ENCODE peak calls at places on chromosomes 1 and 21, in six cellular contexts. One of them, this sample, is unnamed.

GRCh38 chr1:30670195-30671060 is 53.0 kb downstream of the MATN1 start:
- DNase-seq in AG09309: peak
- DNase-seq in mesothelial cell of epicardium: no peak
- DNase-seq in brain microvascular endothelial cell: no peak
- DNase-seq in NB4: no peak
- DNase-seq in HL-60: no peak
- DNase-seq in this sample: no peak

GRCh38 chr1:184270556-184270955 is 116.3 kb upstream of the C1orf21 start:
- DNase-seq in AG09309: no peak
- DNase-seq in brain microvascular endothelial cell: peak
- DNase-seq in HL-60: no peak
- DNase-seq in NB4: no peak
- DNase-seq in mesothelial cell of epicardium: no peak
- DNase-seq in this sample: no peak

GRCh38 chr21:36425286-36425685 is 40.1 kb downstream of the CHAF1B start:
- DNase-seq in HL-60: no peak
- DNase-seq in AG09309: no peak
- DNase-seq in mesothelial cell of epicardium: no peak
- DNase-seq in brain microvascular endothelial cell: peak
- DNase-seq in NB4: no peak
- DNase-seq in this sample: no peak

GRCh38 chr21:45912611-45913415 is 68.8 kb upstream of the COL6A1 start:
- DNase-seq in brain microvascular endothelial cell: no peak
- DNase-seq in AG09309: no peak
- DNase-seq in NB4: no peak
- DNase-seq in HL-60: no peak
- DNase-seq in mesothelial cell of epicardium: no peak
- DNase-seq in this sample: no peak

GRCh38 chr1:211313392-211313791 is 13.2 kb upstream of the TRAF5 start:
- DNase-seq in HL-60: no peak
- DNase-seq in NB4: no peak
- DNase-seq in mesothelial cell of epicardium: no peak
- DNase-seq in brain microvascular endothelial cell: no peak
- DNase-seq in AG09309: no peak
- DNase-seq in this sample: no peak

GRCh38 chr1:63621698-63622097 is 28.5 kb downstream of the PGM1 start:
- DNase-seq in HL-60: no peak
- DNase-seq in brain microvascular endothelial cell: no peak
- DNase-seq in NB4: no peak
- DNase-seq in AG09309: no peak
- DNase-seq in mesothelial cell of epicardium: no peak
- DNase-seq in this sample: no peak

GRCh38 chr1:85074365-85074964 is 26.2 kb upstream of the MCOLN3 start:
- DNase-seq in AG09309: no peak
- DNase-seq in brain microvascular endothelial cell: no peak
- DNase-seq in HL-60: no peak
- DNase-seq in mesothelial cell of epicardium: no peak
- DNase-seq in NB4: no peak
- DNase-seq in this sample: no peak

GRCh38 chr1:101293461-101294045 is 56.7 kb downstream of the S1PR1 start:
- DNase-seq in brain microvascular endothelial cell: peak
- DNase-seq in mesothelial cell of epicardium: no peak
- DNase-seq in HL-60: no peak
- DNase-seq in NB4: peak
- DNase-seq in AG09309: peak
- DNase-seq in this sample: no peak

GRCh38 chr1:55951291-55951690 is 628.1 kb downstream of the PLPP3 start:
- DNase-seq in mesothelial cell of epicardium: no peak
- DNase-seq in HL-60: no peak
- DNase-seq in NB4: no peak
- DNase-seq in AG09309: no peak
- DNase-seq in brain microvascular endothelial cell: no peak
- DNase-seq in this sample: no peak

GRCh38 chr1:182829285-182829932 is 9.7 kb upstream of the DHX9 start:
- DNase-seq in AG09309: no peak
- DNase-seq in mesothelial cell of epicardium: no peak
- DNase-seq in brain microvascular endothelial cell: no peak
- DNase-seq in NB4: peak
- DNase-seq in HL-60: no peak
- DNase-seq in this sample: no peak

GRCh38 chr21:18384771-18385170 is 18.8 kb downstream of the TMPRSS15 start:
- DNase-seq in AG09309: no peak
- DNase-seq in HL-60: no peak
- DNase-seq in mesothelial cell of epicardium: no peak
- DNase-seq in NB4: peak
- DNase-seq in brain microvascular endothelial cell: no peak
- DNase-seq in this sample: no peak

GRCh38 chr21:18382141-18382540 is 21.4 kb downstream of the TMPRSS15 start:
- DNase-seq in HL-60: no peak
- DNase-seq in AG09309: no peak
- DNase-seq in brain microvascular endothelial cell: no peak
- DNase-seq in mesothelial cell of epicardium: no peak
- DNase-seq in NB4: no peak
- DNase-seq in this sample: no peak

GRCh38 chr21:18387994-18388393 is 15.6 kb downstream of the TMPRSS15 start:
- DNase-seq in HL-60: no peak
- DNase-seq in mesothelial cell of epicardium: no peak
- DNase-seq in AG09309: no peak
- DNase-seq in brain microvascular endothelial cell: no peak
- DNase-seq in NB4: no peak
- DNase-seq in this sample: no peak
- TF ChIP-seq CTCF in HL-60: no peak
- TF ChIP-seq CTCF in mesothelial cell of epicardium: no peak
- TF ChIP-seq CTCF in AG09309: no peak
- TF ChIP-seq CTCF in brain microvascular endothelial cell: peak
- TF ChIP-seq CTCF in NB4: no peak
- TF ChIP-seq CTCF in this sample: no peak

GRCh38 chr1:25247024-25247828 is at the start of gene RSRP1:
- DNase-seq in NB4: peak
- DNase-seq in HL-60: peak
- DNase-seq in brain microvascular endothelial cell: peak
- DNase-seq in mesothelial cell of epicardium: peak
- DNase-seq in AG09309: peak
- DNase-seq in this sample: peak
- TF ChIP-seq CTCF in NB4: no peak
- TF ChIP-seq CTCF in HL-60: no peak
- TF ChIP-seq CTCF in brain microvascular endothelial cell: no peak
- TF ChIP-seq CTCF in mesothelial cell of epicardium: no peak
- TF ChIP-seq CTCF in AG09309: no peak
- TF ChIP-seq CTCF in this sample: no peak

DNA sequence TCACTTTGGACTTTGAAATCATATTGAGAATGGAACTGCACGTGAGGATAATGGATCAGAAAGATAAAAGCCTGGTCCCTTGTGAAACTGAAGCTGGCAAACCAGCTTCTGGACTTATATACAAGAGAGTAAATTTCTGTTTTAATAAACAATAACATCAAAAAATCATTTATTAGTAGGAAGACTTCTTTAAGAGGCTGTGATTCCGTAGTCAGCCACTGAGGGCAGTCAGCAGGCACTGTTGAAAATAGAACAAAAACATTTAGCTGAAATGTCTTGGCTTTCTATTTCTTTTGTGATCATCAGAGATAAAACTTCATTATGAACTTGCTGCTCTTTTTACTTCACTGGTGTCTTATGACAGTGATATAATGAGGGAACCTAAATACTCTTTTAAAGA is 489.4 kb downstream of the PCP4 start:
- DNase-seq in NB4: no peak
- DNase-seq in brain microvascular endothelial cell: no peak
- DNase-seq in mesothelial cell of epicardium: no peak
- DNase-seq in AG09309: no peak
- DNase-seq in HL-60: no peak
- DNase-seq in this sample: no peak
- TF ChIP-seq CTCF in NB4: no peak
- TF ChIP-seq CTCF in brain microvascular endothelial cell: no peak
- TF ChIP-seq CTCF in mesothelial cell of epicardium: no peak
- TF ChIP-seq CTCF in AG09309: no peak
- TF ChIP-seq CTCF in HL-60: no peak
- TF ChIP-seq CTCF in this sample: no peak

GRCh38 chr1:244140420-244140819 is 89.3 kb downstream of the ZBTB18 start:
- DNase-seq in mesothelial cell of epicardium: no peak
- DNase-seq in brain microvascular endothelial cell: no peak
- DNase-seq in HL-60: no peak
- DNase-seq in AG09309: no peak
- DNase-seq in NB4: no peak
- DNase-seq in this sample: no peak

GRCh38 chr1:244144053-244144452 is 93.0 kb downstream of the ZBTB18 start:
- DNase-seq in NB4: no peak
- DNase-seq in AG09309: no peak
- DNase-seq in brain microvascular endothelial cell: no peak
- DNase-seq in HL-60: no peak
- DNase-seq in mesothelial cell of epicardium: no peak
- DNase-seq in this sample: no peak

GRCh38 chr1:244137725-244138124 is 86.6 kb downstream of the ZBTB18 start:
- DNase-seq in brain microvascular endothelial cell: peak
- DNase-seq in AG09309: no peak
- DNase-seq in HL-60: no peak
- DNase-seq in NB4: no peak
- DNase-seq in mesothelial cell of epicardium: no peak
- DNase-seq in this sample: no peak

GRCh38 chr1:244137261-244137660 is 86.2 kb downstream of the ZBTB18 start:
- DNase-seq in brain microvascular endothelial cell: no peak
- DNase-seq in HL-60: no peak
- DNase-seq in AG09309: no peak
- DNase-seq in mesothelial cell of epicardium: no peak
- DNase-seq in NB4: no peak
- DNase-seq in this sample: no peak

GRCh38 chr1:244138399-244138798 is 87.3 kb downstream of the ZBTB18 start:
- DNase-seq in mesothelial cell of epicardium: no peak
- DNase-seq in AG09309: no peak
- DNase-seq in NB4: no peak
- DNase-seq in HL-60: no peak
- DNase-seq in brain microvascular endothelial cell: no peak
- DNase-seq in this sample: no peak
- TF ChIP-seq CTCF in mesothelial cell of epicardium: no peak
- TF ChIP-seq CTCF in AG09309: no peak
- TF ChIP-seq CTCF in NB4: no peak
- TF ChIP-seq CTCF in HL-60: no peak
- TF ChIP-seq CTCF in brain microvascular endothelial cell: no peak
- TF ChIP-seq CTCF in this sample: no peak

DNA sequence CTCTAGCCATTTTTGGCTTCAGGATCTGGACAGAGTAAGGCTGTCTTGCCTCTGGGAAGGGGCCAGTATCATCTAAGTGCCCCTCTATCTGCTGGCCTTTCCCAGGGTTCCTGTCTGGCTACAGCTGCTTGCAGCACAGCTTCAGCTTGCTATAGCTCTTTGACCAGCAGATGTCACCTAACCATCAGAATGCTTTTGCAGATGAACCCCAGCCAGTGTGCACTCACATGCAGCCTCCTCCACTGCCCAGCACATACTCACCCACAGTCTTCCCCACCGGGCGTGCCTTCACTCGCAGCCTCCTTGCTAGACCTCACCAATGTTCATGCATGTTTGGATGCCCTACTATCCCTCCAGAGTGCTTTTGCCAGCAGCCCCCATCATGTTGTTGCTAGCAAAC is 769.0 kb downstream of the BRINP3 start:
- DNase-seq in HL-60: no peak
- DNase-seq in AG09309: no peak
- DNase-seq in NB4: peak
- DNase-seq in brain microvascular endothelial cell: no peak
- DNase-seq in mesothelial cell of epicardium: no peak
- DNase-seq in this sample: no peak
- TF ChIP-seq CTCF in HL-60: no peak
- TF ChIP-seq CTCF in AG09309: no peak
- TF ChIP-seq CTCF in NB4: no peak
- TF ChIP-seq CTCF in brain microvascular endothelial cell: peak
- TF ChIP-seq CTCF in mesothelial cell of epicardium: no peak
- TF ChIP-seq CTCF in this sample: no peak

GRCh38 chr1:227901906-227902640 is 45.7 kb downstream of the WNT9A start:
- DNase-seq in HL-60: no peak
- DNase-seq in mesothelial cell of epicardium: no peak
- DNase-seq in brain microvascular endothelial cell: peak
- DNase-seq in AG09309: no peak
- DNase-seq in NB4: no peak
- DNase-seq in this sample: no peak
- TF ChIP-seq CTCF in HL-60: no peak
- TF ChIP-seq CTCF in mesothelial cell of epicardium: no peak
- TF ChIP-seq CTCF in brain microvascular endothelial cell: peak
- TF ChIP-seq CTCF in AG09309: no peak
- TF ChIP-seq CTCF in NB4: no peak
- TF ChIP-seq CTCF in this sample: no peak